ENCODE peak calls at places on chromosomes 6 and 20, in five cellular contexts. U, Q, L, W and M are unnamed samples.

GRCh38 chr6:129493396-129493902 is 216.5 kb downstream of the ARHGAP18 start:
- DNase-seq in U (peak; percentile 70), Q (no peak), L (no peak), W (no peak), M (no peak)

GRCh38 chr6:27238010-27238983 is 9.2 kb upstream of the PRSS16 start:
- DNase-seq in U (peak; percentile 69), Q (no peak), L (no peak), W (no peak), M (no peak)

GRCh38 chr6:18260448-18261106 is 3.8 kb downstream of the DEK start:
- DNase-seq in U (peak; percentile 96), Q (no peak), L (no peak), W (peak; percentile 63), M (no peak)

GRCh38 chr6:117495425-117495824 is 13.0 kb downstream of the DCBLD1 start:
- DNase-seq in U (no peak), Q (no peak), L (no peak), W (no peak), M (no peak)

GRCh38 chr6:116267879-116268588 is 11.7 kb downstream of the TSPYL1 start:
- DNase-seq in U (no peak), Q (no peak), L (no peak), W (no peak), M (no peak)

GRCh38 chr20:61608275-61609085 is 356.4 kb downstream of the CDH4 start:
- DNase-seq in U (peak; percentile 39), Q (no peak), L (no peak), W (peak; percentile 81), M (no peak)

GRCh38 chr6:166955121-166955864 is 1.1 kb downstream of the RNASET2 start:
- DNase-seq in U (no peak), Q (no peak), L (peak; percentile 17), W (peak; percentile 27), M (no peak)

GRCh38 chr6:162917506-162917905 is 189.7 kb downstream of the PACRG start:
- DNase-seq in U (no peak), Q (no peak), L (no peak), W (no peak), M (no peak)

GRCh38 chr6:13787146-13787545 is 27.2 kb downstream of the MCUR1 start:
- DNase-seq in U (no peak), Q (no peak), L (no peak), W (no peak), M (no peak)

GRCh38 chr6:28258877-28259777 is at the start of gene NKAPL:
- DNase-seq in U (no peak), Q (peak; percentile 9), L (peak; percentile 50), W (no peak), M (peak; percentile 49)